ENCODE peak calls at places on chromosomes 6 and 20, in eight cellular contexts. G is A549, D is HL-60, H is kidney, N is endothelial cell of umbilical vein, L is uterus, B is body of pancreas, J is hepatocyte. W is an unnamed sample.

GRCh38 chr6:36692861-36693702 is 4.5 kb upstream of the RAB44 start:
- DNase-seq in G (no peak), D (no peak), H (no peak), N (no peak), L (no peak), B (peak; percentile 59), J (no peak), W (no peak)

GRCh38 chr20:21550587-21550986 is 36.7 kb upstream of the NKX2-2 start:
- DNase-seq in G (no peak), D (no peak), H (no peak), N (no peak), L (no peak), B (no peak), J (no peak), W (no peak)

GRCh38 chr20:57596998-57597939 is 23.0 kb downstream of the ZBP1 start:
- DNase-seq in G (peak; percentile 53), D (no peak), H (peak; percentile 89), N (peak; percentile 17), L (peak; percentile 72), B (peak; percentile 68), J (peak; percentile 86), W (peak; percentile 64)

GRCh38 chr6:9647043-9647520 is 767.8 kb downstream of the TFAP2A start:
- DNase-seq in G (no peak), D (no peak), H (no peak), N (no peak), L (no peak), B (no peak), J (no peak), W (no peak)

GRCh38 chr6:90599151-90599550 is 12.3 kb upstream of the MAP3K7 start:
- DNase-seq in G (no peak), D (no peak), H (no peak), N (no peak), L (no peak), B (no peak), J (no peak), W (no peak)

GRCh38 chr6:79070206-79070825 is 7.7 kb downstream of the PHIP start:
- DNase-seq in G (no peak), D (no peak), H (no peak), N (peak; percentile 30), L (no peak), B (no peak), J (no peak), W (no peak)

GRCh38 chr20:5893052-5893451 is 57.3 kb downstream of the TRMT6 start:
- DNase-seq in G (no peak), D (no peak), H (no peak), N (no peak), L (no peak), B (no peak), J (no peak), W (no peak)

GRCh38 chr6:161677188-161677587 is 403.3 kb upstream of the AGPAT4 start:
- DNase-seq in G (no peak), D (no peak), H (no peak), N (no peak), L (no peak), B (no peak), J (no peak), W (no peak)

GRCh38 chr20:12391099-12391498 is 473.4 kb downstream of the BTBD3 start:
- DNase-seq in G (no peak), D (no peak), H (no peak), N (no peak), L (no peak), B (no peak), J (no peak), W (no peak)

GRCh38 chr6:145602927-145603326 is 132.4 kb downstream of the EPM2A start:
- DNase-seq in G (no peak), D (no peak), H (no peak), N (no peak), L (no peak), B (no peak), J (no peak), W (no peak)

GRCh38 chr6:154815938-154816820 is 83.0 kb downstream of the SCAF8 start:
- DNase-seq in G (no peak), D (no peak), H (no peak), N (no peak), L (no peak), B (no peak), J (no peak), W (peak; percentile 14)

GRCh38 chr6:51060262-51060762 is 241.6 kb downstream of the TFAP2B start:
- DNase-seq in G (no peak), D (no peak), H (no peak), N (no peak), L (no peak), B (no peak), J (no peak), W (no peak)

GRCh38 chr6:164230259-164230658 is 815.7 kb downstream of the QKI start:
- DNase-seq in G (no peak), D (no peak), H (no peak), N (no peak), L (no peak), B (no peak), J (no peak), W (no peak)

GRCh38 chr6:93083337-93083736 is 336.0 kb downstream of the EPHA7 start:
- DNase-seq in G (no peak), D (no peak), H (no peak), N (no peak), L (no peak), B (no peak), J (no peak), W (no peak)

GRCh38 chr6:1396952-1397868 is 7.8 kb downstream of the FOXF2 start:
- DNase-seq in G (peak; percentile 66), D (peak; percentile 31), H (peak; percentile 84), N (peak; percentile 68), L (peak; percentile 41), B (peak; percentile 64), J (peak; percentile 90), W (peak; percentile 78)

DNA sequence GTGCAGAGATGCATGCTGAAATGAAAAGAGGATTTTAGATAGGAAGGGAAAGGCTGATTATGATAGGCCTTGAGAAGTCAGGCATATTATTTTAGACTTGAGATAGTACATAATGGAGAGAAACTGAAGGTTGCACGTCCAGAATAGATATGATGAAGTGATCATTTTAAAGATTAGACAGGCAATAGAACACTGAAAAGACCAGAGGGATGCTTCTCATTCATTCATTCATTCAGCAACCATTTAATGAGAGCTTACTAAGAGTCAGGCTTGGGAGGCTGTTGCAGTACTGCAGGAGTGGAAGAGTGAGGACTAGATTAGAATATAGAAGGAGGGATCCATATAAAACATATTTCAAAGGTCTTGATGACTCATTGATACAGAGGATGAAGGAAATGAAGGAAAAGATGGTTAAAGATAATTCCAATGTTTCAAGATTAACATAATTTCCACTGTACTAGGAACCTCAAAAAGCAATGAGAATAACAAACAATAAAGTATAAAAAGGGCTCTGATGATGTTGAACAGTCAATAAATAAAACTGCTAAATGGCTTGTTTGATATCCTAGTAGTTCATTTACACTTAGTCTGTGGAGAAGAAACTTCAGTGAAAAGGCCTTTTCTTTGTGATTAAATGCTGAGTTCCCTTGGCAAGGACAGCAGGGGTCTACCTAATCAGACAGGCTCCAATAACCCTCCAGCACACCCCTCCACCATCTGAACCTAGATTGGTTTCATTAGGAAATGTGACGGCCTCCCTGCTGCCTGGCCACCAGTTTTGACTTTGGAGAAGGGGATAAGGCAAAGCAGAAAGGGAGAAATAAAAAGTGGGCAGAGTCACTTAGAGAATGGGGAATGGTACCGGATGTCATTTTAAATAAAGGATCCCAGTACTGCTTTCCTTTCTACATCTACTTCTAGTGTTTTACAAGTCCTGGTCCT is 5.3 kb upstream of the FBXO9 start:
- DNase-seq in G (no peak), D (no peak), H (no peak), N (peak; percentile 9), L (no peak), B (no peak), J (no peak), W (peak; percentile 21)
- H3K4me3 ChIP-seq in G (no peak overlapping the region), D (no peak overlapping the region), H (peak overlapping the region; percentile 84), N (peak overlapping the region; percentile 91), L (peak overlapping the region; percentile 77), B (no peak overlapping the region), J (peak overlapping the region; percentile 86), W (peak overlapping the region; percentile 91)

GRCh38 chr6:42783876-42784738 is 2.3 kb downstream of the BICRAL start:
- DNase-seq in G (no peak), D (no peak), H (no peak), N (peak; percentile 51), L (no peak), B (no peak), J (no peak), W (peak; percentile 18)

GRCh38 chr6:42782689-42783176 is 881 bp downstream of the BICRAL start:
- DNase-seq in G (peak; percentile 82), D (peak; percentile 80), H (peak; percentile 95), N (peak; percentile 95), L (peak; percentile 81), B (peak; percentile 74), J (peak; percentile 86), W (peak; percentile 89)

GRCh38 chr6:42786525-42786985 is 4.7 kb downstream of the BICRAL start:
- DNase-seq in G (no peak), D (no peak), H (no peak), N (no peak), L (no peak), B (no peak), J (no peak), W (no peak)

GRCh38 chr6:42783177-42783875 is 1.5 kb downstream of the BICRAL start:
- DNase-seq in G (peak; percentile 70), D (peak; percentile 52), H (peak; percentile 94), N (peak; percentile 54), L (peak; percentile 82), B (peak; percentile 81), J (peak; percentile 90), W (peak; percentile 84)

DNA sequence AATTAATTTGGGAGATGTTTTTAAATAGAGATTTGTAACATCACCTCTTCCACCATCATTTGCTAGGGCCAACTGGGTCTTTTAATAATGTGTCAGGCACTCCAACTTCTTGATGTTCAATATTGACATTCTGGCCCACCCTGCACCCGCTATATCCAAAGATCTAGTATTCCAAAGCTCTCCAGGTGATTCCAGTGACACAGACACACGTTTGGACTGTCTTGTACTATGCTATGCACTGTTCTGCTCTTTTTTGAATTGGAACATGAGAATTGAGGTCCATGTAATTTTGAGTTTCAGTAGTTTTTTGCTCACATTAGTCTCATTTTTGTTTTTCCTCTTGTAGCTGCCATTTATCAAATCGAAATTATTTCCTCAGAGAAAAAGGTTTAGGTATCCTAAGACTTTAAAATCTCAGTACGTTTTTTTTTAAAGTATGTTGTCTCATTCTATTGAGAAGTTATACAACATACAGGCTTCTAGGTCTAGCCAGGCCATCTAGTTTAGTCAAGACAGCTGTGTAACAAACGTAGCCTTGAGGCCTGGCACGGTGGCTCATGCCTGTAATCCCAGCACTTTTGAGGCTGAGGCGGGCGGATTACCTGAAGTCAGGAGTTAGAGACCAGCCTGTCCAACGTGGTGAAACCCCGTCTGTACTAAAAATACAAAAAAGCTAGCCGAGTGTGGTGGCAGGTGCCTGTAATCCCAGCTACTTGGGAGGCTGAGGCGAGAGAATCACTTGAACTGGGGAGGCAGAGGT is 3.1 kb downstream of the BICRAL start:
- DNase-seq in G (no peak), D (no peak), H (no peak), N (no peak), L (no peak), B (peak; percentile 29), J (no peak), W (no peak)
- H3K27ac ChIP-seq in G (no peak overlapping the region), D (peak overlapping the region; percentile 99), H (peak overlapping the region; percentile 100), N (peak overlapping the region; percentile 99), L (peak overlapping the region; percentile 100), B (peak overlapping the region; percentile 98), J (peak overlapping the region; percentile 100), W (peak overlapping the region; percentile 98)

GRCh38 chr6:31114970-31115849 is 610 bp downstream of the PSORS1C1 start:
- DNase-seq in G (peak; percentile 79), D (no peak), H (peak; percentile 46), N (peak; percentile 51), L (no peak), B (no peak), J (peak; percentile 53), W (peak; percentile 64)
- H3K4me3 ChIP-seq in G (peak overlapping the region; percentile 40), D (no peak overlapping the region), H (no peak overlapping the region), N (peak overlapping the region; percentile 3), L (peak overlapping the region; percentile 25), B (no peak overlapping the region), J (no peak overlapping the region), W (no peak overlapping the region)

GRCh38 chr6:46323312-46323965 is 152.7 kb upstream of the ENPP5 start:
- DNase-seq in G (no peak), D (no peak), H (no peak), N (no peak), L (peak; percentile 18), B (no peak), J (peak; percentile 50), W (no peak)
- H3K27ac ChIP-seq in G (no peak overlapping the region), D (no peak overlapping the region), H (no peak overlapping the region), N (no peak overlapping the region), L (no peak overlapping the region), B (no peak overlapping the region), J (no peak overlapping the region), W (no peak overlapping the region)

W was measured in A673.